ENCODE peak calls at places on chromosomes 13 and 19, in nine cellular contexts. One of them, this sample, is unnamed.

GRCh38 chr13:76790519-76791289 is 95.5 kb downstream of the KCTD12 start:
- DNase-seq in GM23338: no peak
- DNase-seq in NCI-H1105: no peak
- DNase-seq in stomach: no peak
- DNase-seq in stimulated activated CD4-positive, alpha-beta T cell treated with anti-CD3 and anti-CD28 coated beads, Interleukin-1b, Interleukin-23, amount 100 ng/mL, for 48 hours: no peak
- DNase-seq in HCEC 1CT: no peak
- DNase-seq in PC-9: no peak
- DNase-seq in T-cell: no peak
- DNase-seq in heart left ventricle: no peak
- DNase-seq in this sample: no peak

GRCh38 chr13:21530656-21531055 is 71.6 kb upstream of the ZDHHC20 start:
- DNase-seq in GM23338: no peak
- DNase-seq in NCI-H1105: no peak
- DNase-seq in stomach: no peak
- DNase-seq in stimulated activated CD4-positive, alpha-beta T cell treated with anti-CD3 and anti-CD28 coated beads, Interleukin-1b, Interleukin-23, amount 100 ng/mL, for 48 hours: no peak
- DNase-seq in HCEC 1CT: no peak
- DNase-seq in PC-9: no peak
- DNase-seq in T-cell: no peak
- DNase-seq in heart left ventricle: no peak
- DNase-seq in this sample: no peak

GRCh38 chr13:50911051-50911690 is 1.6 kb downstream of the RNASEH2B start:
- DNase-seq in GM23338: no peak
- DNase-seq in NCI-H1105: no peak
- DNase-seq in stomach: no peak
- DNase-seq in stimulated activated CD4-positive, alpha-beta T cell treated with anti-CD3 and anti-CD28 coated beads, Interleukin-1b, Interleukin-23, amount 100 ng/mL, for 48 hours: no peak
- DNase-seq in HCEC 1CT: no peak
- DNase-seq in PC-9: no peak
- DNase-seq in T-cell: no peak
- DNase-seq in heart left ventricle: no peak
- DNase-seq in this sample: no peak

GRCh38 chr13:32384702-32385101 is 43.2 kb downstream of the N4BP2L1 start:
- DNase-seq in GM23338: no peak
- DNase-seq in NCI-H1105: no peak
- DNase-seq in stomach: no peak
- DNase-seq in stimulated activated CD4-positive, alpha-beta T cell treated with anti-CD3 and anti-CD28 coated beads, Interleukin-1b, Interleukin-23, amount 100 ng/mL, for 48 hours: no peak
- DNase-seq in HCEC 1CT: no peak
- DNase-seq in PC-9: no peak
- DNase-seq in T-cell: no peak
- DNase-seq in heart left ventricle: no peak
- DNase-seq in this sample: no peak

GRCh38 chr19:5891938-5892771 is 11.4 kb downstream of the NDUFA11 start:
- DNase-seq in GM23338: peak
- DNase-seq in NCI-H1105: no peak
- DNase-seq in stomach: peak
- DNase-seq in stimulated activated CD4-positive, alpha-beta T cell treated with anti-CD3 and anti-CD28 coated beads, Interleukin-1b, Interleukin-23, amount 100 ng/mL, for 48 hours: no peak
- DNase-seq in HCEC 1CT: no peak
- DNase-seq in PC-9: no peak
- DNase-seq in T-cell: no peak
- DNase-seq in heart left ventricle: no peak
- DNase-seq in this sample: peak

GRCh38 chr13:51380269-51380668 is 40.8 kb downstream of the SERPINE3 start:
- DNase-seq in GM23338: no peak
- DNase-seq in NCI-H1105: no peak
- DNase-seq in stomach: no peak
- DNase-seq in stimulated activated CD4-positive, alpha-beta T cell treated with anti-CD3 and anti-CD28 coated beads, Interleukin-1b, Interleukin-23, amount 100 ng/mL, for 48 hours: no peak
- DNase-seq in HCEC 1CT: peak
- DNase-seq in PC-9: peak
- DNase-seq in T-cell: no peak
- DNase-seq in heart left ventricle: no peak
- DNase-seq in this sample: no peak

GRCh38 chr19:49489601-49490167 is 2.3 kb downstream of the RPL13A start:
- DNase-seq in GM23338: no peak
- DNase-seq in NCI-H1105: no peak
- DNase-seq in stomach: no peak
- DNase-seq in stimulated activated CD4-positive, alpha-beta T cell treated with anti-CD3 and anti-CD28 coated beads, Interleukin-1b, Interleukin-23, amount 100 ng/mL, for 48 hours: peak
- DNase-seq in HCEC 1CT: no peak
- DNase-seq in PC-9: no peak
- DNase-seq in T-cell: no peak
- DNase-seq in heart left ventricle: no peak
- DNase-seq in this sample: no peak

GRCh38 chr13:79880820-79881219 is 399.9 kb downstream of the NDFIP2 start:
- DNase-seq in GM23338: no peak
- DNase-seq in NCI-H1105: no peak
- DNase-seq in stomach: no peak
- DNase-seq in stimulated activated CD4-positive, alpha-beta T cell treated with anti-CD3 and anti-CD28 coated beads, Interleukin-1b, Interleukin-23, amount 100 ng/mL, for 48 hours: no peak
- DNase-seq in HCEC 1CT: no peak
- DNase-seq in PC-9: no peak
- DNase-seq in T-cell: no peak
- DNase-seq in heart left ventricle: no peak
- DNase-seq in this sample: no peak

GRCh38 chr19:58021541-58022282 is 12.1 kb upstream of the ZSCAN1 start:
- DNase-seq in GM23338: peak
- DNase-seq in NCI-H1105: peak
- DNase-seq in stomach: no peak
- DNase-seq in stimulated activated CD4-positive, alpha-beta T cell treated with anti-CD3 and anti-CD28 coated beads, Interleukin-1b, Interleukin-23, amount 100 ng/mL, for 48 hours: peak
- DNase-seq in HCEC 1CT: no peak
- DNase-seq in PC-9: peak
- DNase-seq in T-cell: peak
- DNase-seq in heart left ventricle: no peak
- DNase-seq in this sample: no peak

GRCh38 chr19:35438527-35438926 is 9.5 kb upstream of the FFAR2 start:
- DNase-seq in GM23338: peak
- DNase-seq in NCI-H1105: no peak
- DNase-seq in stomach: no peak
- DNase-seq in stimulated activated CD4-positive, alpha-beta T cell treated with anti-CD3 and anti-CD28 coated beads, Interleukin-1b, Interleukin-23, amount 100 ng/mL, for 48 hours: no peak
- DNase-seq in HCEC 1CT: no peak
- DNase-seq in PC-9: no peak
- DNase-seq in T-cell: no peak
- DNase-seq in heart left ventricle: no peak
- DNase-seq in this sample: no peak

GRCh38 chr13:51525567-51526165 is 58.6 kb upstream of the WDFY2 start:
- DNase-seq in GM23338: no peak
- DNase-seq in NCI-H1105: no peak
- DNase-seq in stomach: no peak
- DNase-seq in stimulated activated CD4-positive, alpha-beta T cell treated with anti-CD3 and anti-CD28 coated beads, Interleukin-1b, Interleukin-23, amount 100 ng/mL, for 48 hours: no peak
- DNase-seq in HCEC 1CT: peak
- DNase-seq in PC-9: no peak
- DNase-seq in T-cell: no peak
- DNase-seq in heart left ventricle: no peak
- DNase-seq in this sample: no peak

GRCh38 chr19:46073268-46073922 is 32.6 kb upstream of the IGFL4 start:
- DNase-seq in GM23338: no peak
- DNase-seq in NCI-H1105: no peak
- DNase-seq in stomach: no peak
- DNase-seq in stimulated activated CD4-positive, alpha-beta T cell treated with anti-CD3 and anti-CD28 coated beads, Interleukin-1b, Interleukin-23, amount 100 ng/mL, for 48 hours: no peak
- DNase-seq in HCEC 1CT: peak
- DNase-seq in PC-9: peak
- DNase-seq in T-cell: no peak
- DNase-seq in heart left ventricle: no peak
- DNase-seq in this sample: no peak

GRCh38 chr13:20702530-20702929 is 969 bp upstream of the IL17D start:
- DNase-seq in GM23338: no peak
- DNase-seq in NCI-H1105: no peak
- DNase-seq in stomach: no peak
- DNase-seq in stimulated activated CD4-positive, alpha-beta T cell treated with anti-CD3 and anti-CD28 coated beads, Interleukin-1b, Interleukin-23, amount 100 ng/mL, for 48 hours: no peak
- DNase-seq in HCEC 1CT: no peak
- DNase-seq in PC-9: no peak
- DNase-seq in T-cell: no peak
- DNase-seq in heart left ventricle: no peak
- DNase-seq in this sample: no peak

GRCh38 chr19:1513492-1514294 is 874 bp upstream of the ADAMTSL5 start:
- DNase-seq in GM23338: peak
- DNase-seq in NCI-H1105: no peak
- DNase-seq in stomach: peak
- DNase-seq in stimulated activated CD4-positive, alpha-beta T cell treated with anti-CD3 and anti-CD28 coated beads, Interleukin-1b, Interleukin-23, amount 100 ng/mL, for 48 hours: peak
- DNase-seq in HCEC 1CT: peak
- DNase-seq in PC-9: no peak
- DNase-seq in T-cell: peak
- DNase-seq in heart left ventricle: peak
- DNase-seq in this sample: no peak

GRCh38 chr19:35905178-35905727 is 2.8 kb downstream of the TYROBP start:
- DNase-seq in GM23338: no peak
- DNase-seq in NCI-H1105: no peak
- DNase-seq in stomach: no peak
- DNase-seq in stimulated activated CD4-positive, alpha-beta T cell treated with anti-CD3 and anti-CD28 coated beads, Interleukin-1b, Interleukin-23, amount 100 ng/mL, for 48 hours: no peak
- DNase-seq in HCEC 1CT: peak
- DNase-seq in PC-9: no peak
- DNase-seq in T-cell: no peak
- DNase-seq in heart left ventricle: no peak
- DNase-seq in this sample: no peak